ENCODE peak calls at places on chromosomes 4 and X, in six cellular contexts. D is GM12878, P is IMR-90, Z is GM23248, K is H9, O is kidney. Q is an unnamed sample.

GRCh38 chr4:169582706-169583105 is 29.7 kb downstream of the NEK1 start:
- DNase-seq in P (peak; percentile 60), Z (peak; percentile 18), D (no peak), K (no peak), O (no peak), Q (no peak)

GRCh38 chr4:98510757-98511517 is 147.5 kb downstream of the TSPAN5 start:
- DNase-seq in O (no peak), K (no peak), D (no peak), P (peak; percentile 88), Z (peak; percentile 89), Q (no peak)

GRCh38 chr4:172143605-172144314 is 330.6 kb downstream of the GALNTL6 start:
- DNase-seq in P (no peak), Z (no peak), D (no peak), K (no peak), O (no peak), Q (no peak)

GRCh38 chrX:39859991-39860861 is 237.5 kb downstream of the BCOR start:
- DNase-seq in D (peak; percentile 89), O (no peak), Z (peak; percentile 65), K (peak; percentile 87), P (peak; percentile 91), Q (no peak)

GRCh38 chr4:140568507-140569306 is at the start of gene UCP1:
- DNase-seq in K (peak; percentile 73), Z (peak; percentile 37), D (no peak), O (peak; percentile 72), P (no peak), Q (no peak)

GRCh38 chr4:48268956-48269860 is at the start of gene TEC:
- DNase-seq in Z (peak; percentile 49), K (peak; percentile 75), O (peak; percentile 88), D (no peak), P (no peak), Q (no peak)

GRCh38 chr4:106978046-106978774 is 57.9 kb downstream of the DKK2 start:
- DNase-seq in P (no peak), D (no peak), K (peak; percentile 52), Z (no peak), O (no peak), Q (no peak)

GRCh38 chr4:15649914-15650545 is 5.1 kb downstream of the FBXL5 start:
- DNase-seq in O (no peak), P (peak; percentile 63), D (peak; percentile 45), Z (peak; percentile 70), K (peak; percentile 54), Q (no peak)

GRCh38 chrX:10414106-10414824 is 206.1 kb downstream of the MID1 start:
- DNase-seq in K (no peak), O (no peak), D (no peak), Z (no peak), P (no peak), Q (no peak)

GRCh38 chr4:89109841-89110540 is 1.3 kb upstream of the TIGD2 start:
- DNase-seq in P (no peak), O (no peak), D (no peak), K (no peak), Z (peak; percentile 12), Q (no peak)

GRCh38 chr4:176435891-176436499 is 116.2 kb downstream of the SPCS3 start:
- DNase-seq in Z (peak; percentile 38), P (peak; percentile 51), D (no peak), O (no peak), K (no peak), Q (no peak)

GRCh38 chr4:123479944-123480343 is 83.3 kb downstream of the SPRY1 start:
- DNase-seq in P (peak; percentile 10), K (no peak), O (no peak), D (no peak), Z (peak; percentile 12), Q (no peak)

GRCh38 chr4:2535386-2536192 is 858 bp upstream of the FAM193A start:
- DNase-seq in O (no peak), K (peak; percentile 68), P (peak; percentile 5), Z (peak; percentile 88), D (no peak), Q (no peak)

GRCh38 chr4:168511780-168512467 is 15.1 kb downstream of the PALLD start:
- DNase-seq in D (no peak), Z (no peak), P (no peak), O (no peak), K (peak; percentile 39), Q (no peak)

GRCh38 chrX:76643590-76643989 is 216.1 kb downstream of the MAGEE1 start:
- DNase-seq in K (no peak), D (no peak), O (no peak), Z (no peak), P (no peak), Q (no peak)

GRCh38 chr4:139901516-139902327 is 236.1 kb downstream of the MGST2 start:
- DNase-seq in D (no peak), Z (peak; percentile 58), P (peak; percentile 44), K (no peak), O (no peak), Q (no peak)

GRCh38 chrX:150546711-150547153 is 21.7 kb upstream of the MTM1 start:
- DNase-seq in Z (peak; percentile 8), D (no peak), O (no peak), P (no peak), K (no peak), Q (no peak)

GRCh38 chr4:14856076-14856926 is 146.0 kb upstream of the CPEB2 start:
- DNase-seq in Z (peak; percentile 98), K (no peak), D (peak; percentile 96), O (peak; percentile 77), P (peak; percentile 100), Q (no peak)

GRCh38 chrX:47637546-47638195 is 7.9 kb upstream of the CFP start:
- DNase-seq in P (no peak), O (peak; percentile 74), K (peak; percentile 91), Z (no peak), D (no peak), Q (no peak)

DNA sequence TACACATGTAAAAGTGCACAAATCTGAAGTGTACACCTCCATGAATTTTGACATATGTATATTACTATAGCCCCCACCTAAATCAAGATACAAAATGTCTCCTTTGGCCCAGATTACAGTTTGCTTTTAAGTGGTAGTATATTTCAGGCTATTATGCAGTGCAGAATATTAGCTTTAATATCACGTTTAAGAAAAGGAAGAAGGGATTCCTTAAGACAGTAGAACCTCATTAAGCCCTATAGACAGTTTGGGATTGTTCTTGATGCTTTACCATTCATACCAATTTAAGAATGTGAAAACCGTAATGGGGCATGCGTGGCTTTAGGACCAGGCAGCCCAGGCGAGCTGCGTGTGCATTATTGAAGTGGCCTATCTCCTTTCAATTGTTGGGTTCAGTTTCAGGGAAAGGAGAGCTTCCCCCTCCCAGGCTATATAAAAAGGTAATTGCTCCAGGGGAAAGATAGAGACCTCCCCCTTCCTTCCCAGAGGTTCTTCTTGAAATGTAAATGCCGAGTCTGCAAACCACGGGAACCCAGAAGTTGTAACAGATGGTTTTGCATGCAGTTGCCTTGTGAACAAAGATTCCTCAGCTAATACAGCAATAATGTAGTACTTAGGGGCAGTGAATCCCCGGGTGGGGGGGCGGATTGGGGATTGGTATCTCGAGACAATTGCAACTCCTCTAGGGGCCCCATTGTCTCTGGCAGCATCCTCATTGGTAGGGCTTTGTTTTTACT is 106.1 kb downstream of the UCHL1 start:
- DNase-seq in P (no peak), Z (peak; percentile 24), K (peak; percentile 83), O (no peak), D (no peak), Q (peak; percentile 37)
- H3K9ac ChIP-seq in P (no peak overlapping the region), Z (peak overlapping the region; percentile 22), K (no peak overlapping the region), O (peak overlapping the region; percentile 20), D (no peak overlapping the region), Q (no peak overlapping the region)

DNA sequence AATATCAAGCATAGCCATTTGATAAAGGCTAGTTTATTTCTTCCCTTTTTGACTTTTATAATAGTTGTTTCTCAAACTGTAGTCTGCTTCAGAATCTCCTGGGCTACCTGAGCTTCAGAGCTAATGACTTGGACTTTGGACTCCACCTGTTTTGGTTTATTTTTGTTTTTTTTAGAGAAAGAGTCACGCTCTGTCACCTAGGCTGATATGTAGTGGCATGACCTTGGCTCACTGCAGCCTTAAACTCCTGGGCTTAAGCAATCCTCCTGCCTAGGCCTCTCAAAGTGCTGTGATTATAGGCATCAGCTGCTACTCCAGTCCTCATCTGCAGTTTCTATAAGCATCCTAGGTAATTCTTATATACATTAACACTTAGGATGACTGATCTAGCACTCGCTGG is 90.5 kb downstream of the DDIT4L start:
- DNase-seq in Z (no peak), P (no peak), D (no peak), K (no peak), O (no peak), Q (no peak)
- H3K9ac ChIP-seq in Z (no peak overlapping the region), P (no peak overlapping the region), D (no peak overlapping the region), K (no peak overlapping the region), O (no peak overlapping the region), Q (no peak overlapping the region)

GRCh38 chrX:140744085-140744484 is 34.5 kb downstream of the LINC00632 start:
- DNase-seq in Z (no peak), D (no peak), O (no peak), P (no peak), K (no peak), Q (no peak)
- H3K9ac ChIP-seq in Z (no peak overlapping the region), D (no peak overlapping the region), O (no peak overlapping the region), P (no peak overlapping the region), K (no peak overlapping the region), Q (no peak overlapping the region)

GRCh38 chr4:164606478-164606877 is 147.5 kb upstream of the SMIM31 start:
- DNase-seq in O (no peak), D (no peak), P (no peak), K (no peak), Z (no peak), Q (no peak)
- H3K9ac ChIP-seq in O (no peak overlapping the region), D (no peak overlapping the region), P (no peak overlapping the region), K (no peak overlapping the region), Z (no peak overlapping the region), Q (no peak overlapping the region)

GRCh38 chr4:10706236-10706635 is 21.7 kb upstream of the CLNK start:
- DNase-seq in D (no peak), P (peak; percentile 23), O (no peak), K (no peak), Z (no peak), Q (no peak)
- H3K9ac ChIP-seq in D (no peak overlapping the region), P (no peak overlapping the region), O (no peak overlapping the region), K (no peak overlapping the region), Z (no peak overlapping the region), Q (no peak overlapping the region)

GRCh38 chr4:151114986-151115385 is 15.6 kb downstream of the RPS3A start:
- DNase-seq in Z (peak; percentile 44), P (peak; percentile 29), K (no peak), O (no peak), D (no peak), Q (no peak)
- H3K9ac ChIP-seq in Z (no peak overlapping the region), P (no peak overlapping the region), K (no peak overlapping the region), O (no peak overlapping the region), D (no peak overlapping the region), Q (no peak overlapping the region)

GRCh38 chrX:630007-630921 is at the start of gene SHOX:
- DNase-seq in K (peak; percentile 49), P (no peak), Z (no peak), D (no peak), O (no peak), Q (no peak)
- H3K9ac ChIP-seq in K (no peak within 1 kb of the TSS), P (no peak within 1 kb of the TSS), Z (no peak within 1 kb of the TSS), D (no peak within 1 kb of the TSS), O (no peak within 1 kb of the TSS), Q (no peak within 1 kb of the TSS)

GRCh38 chr4:159105761-159106243 is 2.9 kb downstream of the RAPGEF2 start:
- DNase-seq in D (peak; percentile 57), K (no peak), O (no peak), Z (peak; percentile 67), P (peak; percentile 85), Q (no peak)
- H3K9ac ChIP-seq in D (peak overlapping the region; percentile 76), K (peak overlapping the region; percentile 19), O (no peak overlapping the region), Z (peak overlapping the region; percentile 95), P (no peak overlapping the region), Q (no peak overlapping the region)

GRCh38 chrX:1418901-1419544 is 27.1 kb upstream of the SLC25A6 start:
- DNase-seq in P (no peak), K (no peak), Z (no peak), O (peak; percentile 72), D (no peak), Q (no peak)
- H3K9ac ChIP-seq in P (no peak overlapping the region), K (no peak overlapping the region), Z (no peak overlapping the region), O (no peak overlapping the region), D (no peak overlapping the region), Q (no peak overlapping the region)